ENCODE peak calls at places on chromosomes 4 and X, in seven cellular contexts. One of them, this sample, is unnamed.
A peak's percentile ranks its signal among the peaks of the same experiment; 100 is the strongest.

GRCh38 chr4:103076777-103077347 is 301 bp upstream of the SLC9B2 start:
- DNase-seq in A549: no peak
- DNase-seq in T follicular helper cell: no peak
- DNase-seq in HT1080: no peak
- DNase-seq in epithelial cell of prostate: no peak
- DNase-seq in coronary artery: no peak
- DNase-seq in T-cell: no peak
- DNase-seq in this sample: no peak

GRCh38 chrX:139113682-139114081 is 402.2 kb upstream of the FGF13 start:
- DNase-seq in HT1080: peak; percentile 49
- DNase-seq in epithelial cell of prostate: no peak
- DNase-seq in T follicular helper cell: no peak
- DNase-seq in A549: no peak
- DNase-seq in coronary artery: no peak
- DNase-seq in T-cell: no peak
- DNase-seq in this sample: no peak

GRCh38 chrX:76148753-76149152 is 24.1 kb upstream of the PBDC1 start:
- DNase-seq in T follicular helper cell: peak; percentile 36
- DNase-seq in coronary artery: no peak
- DNase-seq in epithelial cell of prostate: no peak
- DNase-seq in HT1080: peak; percentile 56
- DNase-seq in A549: peak; percentile 51
- DNase-seq in T-cell: peak; percentile 45
- DNase-seq in this sample: no peak

GRCh38 chr4:120763650-120764049 is 158.9 kb downstream of the PRDM5 start:
- DNase-seq in T-cell: no peak
- DNase-seq in T follicular helper cell: no peak
- DNase-seq in A549: no peak
- DNase-seq in HT1080: no peak
- DNase-seq in coronary artery: no peak
- DNase-seq in epithelial cell of prostate: no peak
- DNase-seq in this sample: no peak

GRCh38 chrX:50167366-50167765 is 33.4 kb downstream of the AKAP4 start:
- DNase-seq in HT1080: no peak
- DNase-seq in epithelial cell of prostate: no peak
- DNase-seq in T follicular helper cell: no peak
- DNase-seq in A549: no peak
- DNase-seq in coronary artery: no peak
- DNase-seq in T-cell: no peak
- DNase-seq in this sample: no peak

GRCh38 chr4:37453004-37453360 is 208.4 kb downstream of the NWD2 start:
- DNase-seq in T-cell: peak; percentile 16
- DNase-seq in T follicular helper cell: peak; percentile 6
- DNase-seq in HT1080: peak; percentile 57
- DNase-seq in A549: peak; percentile 79
- DNase-seq in coronary artery: no peak
- DNase-seq in epithelial cell of prostate: peak; percentile 69
- DNase-seq in this sample: peak; percentile 97

GRCh38 chrX:31604629-31605221 is 532.9 kb upstream of the FTHL17 start:
- DNase-seq in T-cell: no peak
- DNase-seq in epithelial cell of prostate: no peak
- DNase-seq in HT1080: no peak
- DNase-seq in T follicular helper cell: no peak
- DNase-seq in coronary artery: no peak
- DNase-seq in A549: no peak
- DNase-seq in this sample: no peak

GRCh38 chrX:87679849-87680248 is 162.2 kb downstream of the KLHL4 start:
- DNase-seq in coronary artery: no peak
- DNase-seq in epithelial cell of prostate: no peak
- DNase-seq in T-cell: no peak
- DNase-seq in T follicular helper cell: no peak
- DNase-seq in HT1080: no peak
- DNase-seq in A549: no peak
- DNase-seq in this sample: no peak

GRCh38 chrX:30620980-30621716 is 32.1 kb upstream of the GK start:
- DNase-seq in A549: peak; percentile 42
- DNase-seq in HT1080: peak; percentile 81
- DNase-seq in coronary artery: no peak
- DNase-seq in T-cell: no peak
- DNase-seq in epithelial cell of prostate: peak; percentile 45
- DNase-seq in T follicular helper cell: no peak
- DNase-seq in this sample: no peak

GRCh38 chr4:8163436-8164193 is 5.0 kb upstream of the ABLIM2 start:
- DNase-seq in A549: no peak
- DNase-seq in coronary artery: no peak
- DNase-seq in epithelial cell of prostate: no peak
- DNase-seq in T follicular helper cell: no peak
- DNase-seq in T-cell: no peak
- DNase-seq in HT1080: no peak
- DNase-seq in this sample: no peak

GRCh38 chr4:169410839-169411770 is 140.3 kb upstream of the SH3RF1 start:
- DNase-seq in T follicular helper cell: no peak
- DNase-seq in epithelial cell of prostate: no peak
- DNase-seq in A549: peak; percentile 1
- DNase-seq in coronary artery: no peak
- DNase-seq in HT1080: peak; percentile 82
- DNase-seq in T-cell: peak; percentile 56
- DNase-seq in this sample: no peak

GRCh38 chr4:3285558-3286334 is 7.1 kb upstream of the RGS12 start:
- DNase-seq in epithelial cell of prostate: no peak
- DNase-seq in A549: no peak
- DNase-seq in HT1080: peak; percentile 45
- DNase-seq in T follicular helper cell: no peak
- DNase-seq in T-cell: no peak
- DNase-seq in coronary artery: peak; percentile 72
- DNase-seq in this sample: no peak

GRCh38 chr4:184384056-184384809 is 90.1 kb downstream of the IRF2 start:
- DNase-seq in coronary artery: no peak
- DNase-seq in T follicular helper cell: no peak
- DNase-seq in epithelial cell of prostate: peak; percentile 79
- DNase-seq in T-cell: peak; percentile 4
- DNase-seq in HT1080: peak; percentile 74
- DNase-seq in A549: peak; percentile 17
- DNase-seq in this sample: no peak

GRCh38 chr4:153733751-153734448 is 25.9 kb downstream of the RNF175 start:
- DNase-seq in epithelial cell of prostate: no peak
- DNase-seq in T follicular helper cell: no peak
- DNase-seq in HT1080: no peak
- DNase-seq in T-cell: no peak
- DNase-seq in A549: no peak
- DNase-seq in coronary artery: no peak
- DNase-seq in this sample: peak; percentile 64

GRCh38 chr4:123399638-123400358 is 3.2 kb downstream of the SPRY1 start:
- DNase-seq in A549: no peak
- DNase-seq in T follicular helper cell: no peak
- DNase-seq in T-cell: no peak
- DNase-seq in coronary artery: no peak
- DNase-seq in epithelial cell of prostate: no peak
- DNase-seq in HT1080: no peak
- DNase-seq in this sample: peak; percentile 63

GRCh38 chr4:38387348-38387747 is 276.7 kb upstream of the KLF3 start:
- DNase-seq in T follicular helper cell: no peak
- DNase-seq in coronary artery: peak; percentile 83
- DNase-seq in A549: no peak
- DNase-seq in HT1080: no peak
- DNase-seq in T-cell: no peak
- DNase-seq in epithelial cell of prostate: no peak
- DNase-seq in this sample: no peak

GRCh38 chr4:152308925-152309324 is 227.0 kb downstream of the FBXW7 start:
- DNase-seq in HT1080: no peak
- DNase-seq in epithelial cell of prostate: no peak
- DNase-seq in T follicular helper cell: no peak
- DNase-seq in A549: no peak
- DNase-seq in T-cell: no peak
- DNase-seq in coronary artery: no peak
- DNase-seq in this sample: peak; percentile 94

GRCh38 chrX:53085661-53086229 is 3.6 kb downstream of the TSPYL2 start:
- DNase-seq in T-cell: no peak
- DNase-seq in epithelial cell of prostate: no peak
- DNase-seq in T follicular helper cell: no peak
- DNase-seq in A549: no peak
- DNase-seq in coronary artery: no peak
- DNase-seq in HT1080: no peak
- DNase-seq in this sample: no peak

GRCh38 chr4:150541681-150542080 is 40.3 kb upstream of the MAB21L2 start:
- DNase-seq in epithelial cell of prostate: no peak
- DNase-seq in T follicular helper cell: no peak
- DNase-seq in T-cell: no peak
- DNase-seq in coronary artery: no peak
- DNase-seq in HT1080: no peak
- DNase-seq in A549: no peak
- DNase-seq in this sample: no peak

GRCh38 chrX:38108364-38108763 is 102.0 kb downstream of the SYTL5 start:
- DNase-seq in T follicular helper cell: no peak
- DNase-seq in coronary artery: no peak
- DNase-seq in T-cell: no peak
- DNase-seq in HT1080: no peak
- DNase-seq in A549: no peak
- DNase-seq in epithelial cell of prostate: no peak
- DNase-seq in this sample: no peak

GRCh38 chr4:145618210-145618911 is 824 bp upstream of the MMAA start:
- DNase-seq in coronary artery: no peak
- DNase-seq in T-cell: no peak
- DNase-seq in HT1080: no peak
- DNase-seq in epithelial cell of prostate: no peak
- DNase-seq in A549: peak; percentile 9
- DNase-seq in T follicular helper cell: peak; percentile 3
- DNase-seq in this sample: no peak

GRCh38 chr4:6893449-6894085 is 16.1 kb upstream of the TBC1D14 start:
- DNase-seq in T follicular helper cell: no peak
- DNase-seq in coronary artery: no peak
- DNase-seq in HT1080: no peak
- DNase-seq in T-cell: no peak
- DNase-seq in epithelial cell of prostate: no peak
- DNase-seq in A549: peak; percentile 88
- DNase-seq in this sample: no peak

GRCh38 chrX:69192603-69193002 is 27.4 kb upstream of the PJA1 start:
- DNase-seq in HT1080: peak; percentile 9
- DNase-seq in T follicular helper cell: no peak
- DNase-seq in T-cell: no peak
- DNase-seq in coronary artery: no peak
- DNase-seq in epithelial cell of prostate: no peak
- DNase-seq in A549: no peak
- DNase-seq in this sample: no peak

GRCh38 chrX:153488231-153488914 is 6.4 kb upstream of the BGN start:
- DNase-seq in epithelial cell of prostate: no peak
- DNase-seq in coronary artery: peak; percentile 84
- DNase-seq in T follicular helper cell: no peak
- DNase-seq in A549: no peak
- DNase-seq in HT1080: no peak
- DNase-seq in T-cell: no peak
- DNase-seq in this sample: no peak

GRCh38 chrX:29926056-29926455 is 289.3 kb upstream of the MAGEB2 start:
- DNase-seq in A549: no peak
- DNase-seq in T follicular helper cell: no peak
- DNase-seq in epithelial cell of prostate: no peak
- DNase-seq in T-cell: no peak
- DNase-seq in HT1080: no peak
- DNase-seq in coronary artery: no peak
- DNase-seq in this sample: no peak

GRCh38 chr4:123640271-123640670 is 243.7 kb downstream of the SPRY1 start:
- DNase-seq in coronary artery: no peak
- DNase-seq in T-cell: no peak
- DNase-seq in A549: no peak
- DNase-seq in epithelial cell of prostate: peak; percentile 81
- DNase-seq in HT1080: peak; percentile 79
- DNase-seq in T follicular helper cell: no peak
- DNase-seq in this sample: no peak

GRCh38 chr4:39367166-39367565 is 1.0 kb upstream of the RFC1 start:
- DNase-seq in T follicular helper cell: no peak
- DNase-seq in A549: no peak
- DNase-seq in epithelial cell of prostate: no peak
- DNase-seq in T-cell: no peak
- DNase-seq in HT1080: no peak
- DNase-seq in coronary artery: no peak
- DNase-seq in this sample: no peak

GRCh38 chr4:141435446-141436225 is 200.7 kb upstream of the IL15 start:
- DNase-seq in T-cell: no peak
- DNase-seq in T follicular helper cell: no peak
- DNase-seq in coronary artery: no peak
- DNase-seq in A549: no peak
- DNase-seq in HT1080: no peak
- DNase-seq in epithelial cell of prostate: no peak
- DNase-seq in this sample: no peak

GRCh38 chr4:102819588-102820365 is 7.6 kb downstream of the UBE2D3 start:
- DNase-seq in T-cell: peak; percentile 22
- DNase-seq in A549: no peak
- DNase-seq in coronary artery: no peak
- DNase-seq in epithelial cell of prostate: no peak
- DNase-seq in HT1080: no peak
- DNase-seq in T follicular helper cell: peak; percentile 33
- DNase-seq in this sample: no peak

GRCh38 chrX:150688911-150689451 is 4.2 kb upstream of the MTMR1 start:
- DNase-seq in coronary artery: no peak
- DNase-seq in T follicular helper cell: no peak
- DNase-seq in A549: peak; percentile 61
- DNase-seq in HT1080: peak; percentile 97
- DNase-seq in epithelial cell of prostate: peak; percentile 73
- DNase-seq in T-cell: no peak
- DNase-seq in this sample: no peak

GRCh38 chr4:38071801-38072567 is 111.8 kb downstream of the PTTG2 start:
- DNase-seq in epithelial cell of prostate: no peak
- DNase-seq in coronary artery: no peak
- DNase-seq in T follicular helper cell: no peak
- DNase-seq in A549: no peak
- DNase-seq in HT1080: no peak
- DNase-seq in T-cell: no peak
- DNase-seq in this sample: no peak